ENCODE peak calls at places on chromosomes 4 and X, in four cellular contexts. Q, E, N and M are unnamed samples.
A peak's percentile ranks its signal among the peaks of the same experiment; 100 is the strongest.

GRCh38 chrX:9278475-9279270 is 186.2 kb upstream of the TBL1X start:
- DNase-seq in Q (no peak), E (no peak), N (no peak), M (no peak)

GRCh38 chr4:87219648-87220093 is 747 bp downstream of the KLHL8 start:
- DNase-seq in Q (peak; percentile 27), E (peak; percentile 33), N (peak; percentile 55), M (peak; percentile 27)

GRCh38 chr4:7852568-7853185 is 87.0 kb downstream of the AFAP1 start:
- DNase-seq in Q (no peak), E (no peak), N (no peak), M (no peak)

GRCh38 chr4:14816592-14817273 is 185.5 kb upstream of the CPEB2 start:
- DNase-seq in Q (no peak), E (no peak), N (no peak), M (no peak)

GRCh38 chr4:156575430-156576073 is 396.0 kb downstream of the PDGFC start:
- DNase-seq in Q (no peak), E (no peak), N (no peak), M (no peak)

GRCh38 chrX:1391370-1391706 is 575 bp downstream of the SLC25A6 start:
- DNase-seq in Q (no peak), E (no peak), N (no peak), M (peak; percentile 90)

GRCh38 chr4:144202091-144202490 is 61.6 kb upstream of the GYPA start:
- DNase-seq in Q (no peak), E (no peak), N (no peak), M (no peak)

GRCh38 chrX:46029777-46030176 is 515.4 kb downstream of the ZNF674 start:
- DNase-seq in Q (no peak), E (no peak), N (no peak), M (no peak)

GRCh38 chrX:56782791-56783449 is 53.9 kb downstream of the NBDY start:
- DNase-seq in Q (no peak), E (no peak), N (peak; percentile 67), M (no peak)

GRCh38 chr4:5955856-5956255 is 62.4 kb downstream of the C4orf50 start:
- DNase-seq in Q (no peak), E (no peak), N (no peak), M (no peak)

GRCh38 chr4:136741468-136741867 is 790.8 kb downstream of the PCDH18 start:
- DNase-seq in Q (no peak), E (no peak), N (no peak), M (no peak)

GRCh38 chr4:89438102-89438831 is 130.7 kb upstream of the GPRIN3 start:
- DNase-seq in Q (peak; percentile 21), E (no peak), N (peak; percentile 0), M (peak; percentile 12)

GRCh38 chr4:40953253-40954118 is 203.7 kb downstream of the NSUN7 start:
- DNase-seq in Q (no peak), E (no peak), N (no peak), M (no peak)

GRCh38 chr4:2248044-2248780 is 6.3 kb upstream of the HAUS3 start:
- DNase-seq in Q (no peak), E (peak; percentile 15), N (no peak), M (no peak)

GRCh38 chr4:113355550-113356371 is 306.3 kb downstream of the ANK2 start:
- DNase-seq in Q (peak; percentile 24), E (peak; percentile 17), N (no peak), M (peak; percentile 47)

GRCh38 chr4:15976456-15977096 is 13.6 kb upstream of the FGFBP2 start:
- DNase-seq in Q (no peak), E (no peak), N (no peak), M (no peak)

GRCh38 chr4:89572224-89572858 is 264.6 kb downstream of the SNCA start:
- DNase-seq in Q (no peak), E (no peak), N (no peak), M (no peak)

GRCh38 chr4:4217123-4217522 is 9.6 kb downstream of the OTOP1 start:
- DNase-seq in Q (no peak), E (no peak), N (no peak), M (no peak)

GRCh38 chrX:19127649-19128168 is 5.4 kb upstream of the ADGRG2 start:
- DNase-seq in Q (no peak), E (peak; percentile 13), N (no peak), M (no peak)

GRCh38 chrX:12972867-12973560 is 1.9 kb upstream of the TMSB4X start:
- DNase-seq in Q (no peak), E (no peak), N (no peak), M (no peak)

GRCh38 chrX:134885336-134886016 is 105.3 kb upstream of the SMIM10 start:
- DNase-seq in Q (no peak), E (no peak), N (no peak), M (no peak)

GRCh38 chrX:147602297-147602696 is 309.4 kb upstream of the FMR1 start:
- DNase-seq in Q (no peak), E (no peak), N (no peak), M (no peak)

GRCh38 chr4:80235451-80235850 is 31.0 kb upstream of the FGF5 start:
- DNase-seq in Q (no peak), E (no peak), N (no peak), M (no peak)

GRCh38 chr4:180101348-180102083 is 2141.7 kb upstream of the TENM3 start:
- DNase-seq in Q (no peak), E (no peak), N (no peak), M (no peak)

GRCh38 chr4:70334681-70335080 is at the start of gene CABS1:
- DNase-seq in Q (no peak), E (no peak), N (no peak), M (no peak)

GRCh38 chr4:159227984-159228383 is 125.1 kb downstream of the RAPGEF2 start:
- DNase-seq in Q (no peak), E (peak; percentile 58), N (peak; percentile 43), M (no peak)

GRCh38 chrX:135345328-135345645 is 36.0 kb downstream of the ETDC start:
- DNase-seq in Q (no peak), E (peak; percentile 32), N (no peak), M (no peak)

GRCh38 chrX:43003939-43004338 is 226.0 kb upstream of the PPP1R2C start:
- DNase-seq in Q (no peak), E (no peak), N (no peak), M (no peak)

GRCh38 chr4:688695-689497 is at the start of gene SLC49A3:
- DNase-seq in Q (no peak), E (no peak), N (no peak), M (no peak)

GRCh38 chr4:23882976-23883531 is 6.8 kb downstream of the PPARGC1A start:
- DNase-seq in Q (no peak), E (no peak), N (no peak), M (no peak)

GRCh38 chrX:18309401-18309800 is 45.1 kb downstream of the SCML2 start:
- DNase-seq in Q (no peak), E (no peak), N (no peak), M (no peak)

GRCh38 chr4:73308286-73308685 is 49.7 kb upstream of the ANKRD17 start:
- DNase-seq in Q (no peak), E (no peak), N (no peak), M (no peak)

GRCh38 chrX:24659646-24660045 is 12.5 kb upstream of the PCYT1B start:
- DNase-seq in Q (no peak), E (no peak), N (no peak), M (no peak)

GRCh38 chrX:42119076-42119475 is 195.7 kb upstream of the CASK start:
- DNase-seq in Q (no peak), E (no peak), N (no peak), M (no peak)

GRCh38 chrX:103586659-103587058 is 1.3 kb downstream of the TCEAL4 start:
- DNase-seq in Q (no peak), E (no peak), N (no peak), M (no peak)

GRCh38 chrX:115452256-115452655 is 108.7 kb upstream of the PLS3 start:
- DNase-seq in Q (no peak), E (no peak), N (no peak), M (no peak)

GRCh38 chrX:67545772-67546495 is 2.1 kb downstream of the AR start:
- DNase-seq in Q (no peak), E (peak; percentile 27), N (peak; percentile 12), M (no peak)

GRCh38 chr4:83780334-83780733 is 244.4 kb downstream of the GPAT3 start:
- DNase-seq in Q (no peak), E (no peak), N (no peak), M (no peak)

GRCh38 chr4:83905952-83906351 is 370.0 kb downstream of the GPAT3 start:
- DNase-seq in Q (no peak), E (no peak), N (no peak), M (no peak)